ENCODE peak calls at places on chromosomes 12 and 14, in six cellular contexts. One of them, this sample, is unnamed.

GRCh38 chr14:52023518-52023917 is 34.2 kb downstream of the RTRAF start:
- DNase-seq in Peyer's patch: no peak
- DNase-seq in breast epithelium: no peak
- DNase-seq in stomach: no peak
- DNase-seq in spleen: no peak
- DNase-seq in ovary: no peak
- DNase-seq in this sample: peak

GRCh38 chr14:39240769-39241168 is 7.1 kb downstream of the MIA2 start:
- DNase-seq in stomach: no peak
- DNase-seq in ovary: no peak
- DNase-seq in breast epithelium: no peak
- DNase-seq in spleen: no peak
- DNase-seq in Peyer's patch: no peak
- DNase-seq in this sample: no peak

GRCh38 chr14:47790477-47790876 is 115.1 kb upstream of the MDGA2 start:
- DNase-seq in stomach: no peak
- DNase-seq in ovary: no peak
- DNase-seq in spleen: no peak
- DNase-seq in Peyer's patch: no peak
- DNase-seq in breast epithelium: no peak
- DNase-seq in this sample: no peak

GRCh38 chr12:66467932-66468331 is 165.6 kb downstream of the HELB start:
- DNase-seq in ovary: no peak
- DNase-seq in stomach: no peak
- DNase-seq in breast epithelium: no peak
- DNase-seq in Peyer's patch: no peak
- DNase-seq in spleen: no peak
- DNase-seq in this sample: no peak

GRCh38 chr12:58465418-58465817 is 454.9 kb downstream of the LRIG3 start:
- DNase-seq in ovary: no peak
- DNase-seq in breast epithelium: no peak
- DNase-seq in spleen: no peak
- DNase-seq in Peyer's patch: no peak
- DNase-seq in stomach: no peak
- DNase-seq in this sample: no peak

GRCh38 chr12:128829870-128830504 is 6.2 kb upstream of the SLC15A4 start:
- DNase-seq in Peyer's patch: no peak
- DNase-seq in stomach: peak
- DNase-seq in spleen: peak
- DNase-seq in breast epithelium: no peak
- DNase-seq in ovary: no peak
- DNase-seq in this sample: peak

GRCh38 chr12:53324113-53324778 is 2.8 kb upstream of the AAAS start:
- DNase-seq in ovary: peak
- DNase-seq in stomach: peak
- DNase-seq in Peyer's patch: no peak
- DNase-seq in breast epithelium: no peak
- DNase-seq in spleen: peak
- DNase-seq in this sample: no peak

GRCh38 chr12:16330554-16330953 is 16.9 kb upstream of the MGST1 start:
- DNase-seq in spleen: no peak
- DNase-seq in stomach: no peak
- DNase-seq in ovary: no peak
- DNase-seq in breast epithelium: no peak
- DNase-seq in Peyer's patch: no peak
- DNase-seq in this sample: no peak

GRCh38 chr14:89134640-89135039 is 282.4 kb downstream of the FOXN3 start:
- DNase-seq in breast epithelium: no peak
- DNase-seq in spleen: no peak
- DNase-seq in Peyer's patch: no peak
- DNase-seq in ovary: no peak
- DNase-seq in stomach: peak
- DNase-seq in this sample: no peak

GRCh38 chr12:56694161-56694560 is 6.1 kb upstream of the PTGES3 start:
- DNase-seq in stomach: no peak
- DNase-seq in ovary: no peak
- DNase-seq in Peyer's patch: peak
- DNase-seq in spleen: no peak
- DNase-seq in breast epithelium: no peak
- DNase-seq in this sample: no peak

GRCh38 chr12:62250671-62251608 is 9.3 kb upstream of the USP15 start:
- DNase-seq in ovary: no peak
- DNase-seq in stomach: no peak
- DNase-seq in Peyer's patch: no peak
- DNase-seq in breast epithelium: no peak
- DNase-seq in spleen: no peak
- DNase-seq in this sample: no peak

GRCh38 chr14:71358209-71358931 is 451.1 kb downstream of the PCNX1 start:
- DNase-seq in Peyer's patch: no peak
- DNase-seq in spleen: no peak
- DNase-seq in breast epithelium: no peak
- DNase-seq in ovary: no peak
- DNase-seq in stomach: no peak
- DNase-seq in this sample: no peak

GRCh38 chr14:93184391-93185332 is at the start of the genes LYSET and MOAP1:
- DNase-seq in ovary: peak
- DNase-seq in spleen: peak
- DNase-seq in stomach: peak
- DNase-seq in breast epithelium: peak
- DNase-seq in Peyer's patch: peak
- DNase-seq in this sample: peak

GRCh38 chr12:752673-753400 is 458 bp downstream of the WNK1 start:
- DNase-seq in stomach: peak
- DNase-seq in Peyer's patch: peak
- DNase-seq in ovary: peak
- DNase-seq in breast epithelium: peak
- DNase-seq in spleen: peak
- DNase-seq in this sample: no peak

GRCh38 chr14:94100847-94101246 is 9.7 kb upstream of the IFI27 start:
- DNase-seq in ovary: no peak
- DNase-seq in Peyer's patch: no peak
- DNase-seq in breast epithelium: no peak
- DNase-seq in spleen: no peak
- DNase-seq in stomach: no peak
- DNase-seq in this sample: no peak

GRCh38 chr14:95315156-95315555 is 4.6 kb downstream of the CLMN start:
- DNase-seq in spleen: no peak
- DNase-seq in stomach: no peak
- DNase-seq in ovary: no peak
- DNase-seq in Peyer's patch: no peak
- DNase-seq in breast epithelium: no peak
- DNase-seq in this sample: no peak

GRCh38 chr14:101185081-101185835 is 281.7 kb upstream of the RTL1 start:
- DNase-seq in spleen: peak
- DNase-seq in stomach: peak
- DNase-seq in Peyer's patch: peak
- DNase-seq in ovary: peak
- DNase-seq in breast epithelium: peak
- DNase-seq in this sample: no peak

GRCh38 chr12:27179399-27180214 is 64.5 kb upstream of the STK38L start:
- DNase-seq in breast epithelium: peak
- DNase-seq in spleen: no peak
- DNase-seq in ovary: no peak
- DNase-seq in stomach: no peak
- DNase-seq in Peyer's patch: no peak
- DNase-seq in this sample: no peak

GRCh38 chr12:12519599-12519998 is 43.1 kb downstream of the DUSP16 start:
- DNase-seq in Peyer's patch: no peak
- DNase-seq in ovary: no peak
- DNase-seq in spleen: no peak
- DNase-seq in stomach: no peak
- DNase-seq in breast epithelium: no peak
- DNase-seq in this sample: no peak

GRCh38 chr14:91317381-91318313 is 73.1 kb upstream of the GPR68 start:
- DNase-seq in Peyer's patch: peak
- DNase-seq in breast epithelium: no peak
- DNase-seq in spleen: peak
- DNase-seq in stomach: peak
- DNase-seq in ovary: peak
- DNase-seq in this sample: peak

GRCh38 chr14:52399104-52399503 is 85.0 kb downstream of the PTGER2 start:
- DNase-seq in spleen: no peak
- DNase-seq in stomach: no peak
- DNase-seq in breast epithelium: no peak
- DNase-seq in ovary: no peak
- DNase-seq in Peyer's patch: no peak
- DNase-seq in this sample: no peak

GRCh38 chr12:18259906-18260682 is 1.2 kb upstream of the PIK3C2G start:
- DNase-seq in Peyer's patch: no peak
- DNase-seq in ovary: no peak
- DNase-seq in spleen: no peak
- DNase-seq in breast epithelium: no peak
- DNase-seq in stomach: no peak
- DNase-seq in this sample: no peak

GRCh38 chr14:91980157-91980556 is 32.7 kb upstream of the FBLN5 start:
- DNase-seq in Peyer's patch: no peak
- DNase-seq in ovary: no peak
- DNase-seq in breast epithelium: no peak
- DNase-seq in spleen: no peak
- DNase-seq in stomach: no peak
- DNase-seq in this sample: no peak

GRCh38 chr12:60257063-60257462 is 661.2 kb downstream of the SLC16A7 start:
- DNase-seq in stomach: no peak
- DNase-seq in ovary: no peak
- DNase-seq in spleen: no peak
- DNase-seq in breast epithelium: no peak
- DNase-seq in Peyer's patch: no peak
- DNase-seq in this sample: no peak

GRCh38 chr14:100571837-100572236 is 15.4 kb downstream of the BEGAIN start:
- DNase-seq in spleen: no peak
- DNase-seq in Peyer's patch: no peak
- DNase-seq in breast epithelium: no peak
- DNase-seq in ovary: no peak
- DNase-seq in stomach: no peak
- DNase-seq in this sample: no peak

GRCh38 chr14:57833304-57833703 is 32.6 kb downstream of the SLC35F4 start:
- DNase-seq in stomach: no peak
- DNase-seq in Peyer's patch: no peak
- DNase-seq in breast epithelium: peak
- DNase-seq in spleen: no peak
- DNase-seq in ovary: peak
- DNase-seq in this sample: no peak

GRCh38 chr12:66629138-66629880 is 49.6 kb downstream of the GRIP1 start:
- DNase-seq in spleen: no peak
- DNase-seq in breast epithelium: no peak
- DNase-seq in ovary: no peak
- DNase-seq in Peyer's patch: no peak
- DNase-seq in stomach: no peak
- DNase-seq in this sample: no peak

GRCh38 chr12:57435288-57435687 is 704 bp downstream of the INHBC start:
- DNase-seq in stomach: no peak
- DNase-seq in ovary: no peak
- DNase-seq in Peyer's patch: no peak
- DNase-seq in breast epithelium: no peak
- DNase-seq in spleen: no peak
- DNase-seq in this sample: no peak

GRCh38 chr14:38762436-38762835 is 340.6 kb downstream of the SEC23A start:
- DNase-seq in spleen: no peak
- DNase-seq in ovary: no peak
- DNase-seq in breast epithelium: no peak
- DNase-seq in stomach: no peak
- DNase-seq in Peyer's patch: no peak
- DNase-seq in this sample: no peak

GRCh38 chr12:123364532-123365140 is at the start of gene SBNO1:
- DNase-seq in breast epithelium: peak
- DNase-seq in ovary: peak
- DNase-seq in spleen: peak
- DNase-seq in Peyer's patch: peak
- DNase-seq in stomach: peak
- DNase-seq in this sample: peak
- TF ChIP-seq POLR2A in breast epithelium: peak
- TF ChIP-seq POLR2A in ovary: peak
- TF ChIP-seq POLR2A in spleen: peak
- TF ChIP-seq POLR2A in Peyer's patch: peak
- TF ChIP-seq POLR2A in stomach: no peak
- TF ChIP-seq POLR2A in this sample: peak

DNA sequence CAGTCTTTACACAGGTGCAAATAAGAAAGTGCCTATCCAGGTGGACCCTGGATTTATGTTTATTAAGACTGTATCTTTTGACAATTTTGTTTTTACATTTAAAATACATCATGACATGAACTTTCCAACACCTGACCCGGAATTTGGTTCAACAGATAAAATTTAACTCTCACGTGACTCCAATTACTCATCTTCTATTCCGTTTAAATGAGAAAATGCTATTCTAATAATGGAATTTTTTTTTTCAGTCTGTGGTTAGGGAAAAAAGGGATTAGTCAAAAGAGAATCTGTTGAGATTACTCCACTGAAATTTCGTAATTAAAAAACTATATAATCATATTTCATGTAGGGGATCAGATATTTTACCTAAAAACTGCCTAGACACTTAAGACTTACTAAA is 11.1 kb downstream of the VPS37B start:
- DNase-seq in Peyer's patch: no peak
- DNase-seq in breast epithelium: no peak
- DNase-seq in spleen: no peak
- DNase-seq in ovary: no peak
- DNase-seq in stomach: no peak
- DNase-seq in this sample: no peak
- TF ChIP-seq POLR2A in Peyer's patch: no peak
- TF ChIP-seq POLR2A in breast epithelium: no peak
- TF ChIP-seq POLR2A in spleen: no peak
- TF ChIP-seq POLR2A in ovary: no peak
- TF ChIP-seq POLR2A in stomach: no peak
- TF ChIP-seq POLR2A in this sample: no peak

DNA sequence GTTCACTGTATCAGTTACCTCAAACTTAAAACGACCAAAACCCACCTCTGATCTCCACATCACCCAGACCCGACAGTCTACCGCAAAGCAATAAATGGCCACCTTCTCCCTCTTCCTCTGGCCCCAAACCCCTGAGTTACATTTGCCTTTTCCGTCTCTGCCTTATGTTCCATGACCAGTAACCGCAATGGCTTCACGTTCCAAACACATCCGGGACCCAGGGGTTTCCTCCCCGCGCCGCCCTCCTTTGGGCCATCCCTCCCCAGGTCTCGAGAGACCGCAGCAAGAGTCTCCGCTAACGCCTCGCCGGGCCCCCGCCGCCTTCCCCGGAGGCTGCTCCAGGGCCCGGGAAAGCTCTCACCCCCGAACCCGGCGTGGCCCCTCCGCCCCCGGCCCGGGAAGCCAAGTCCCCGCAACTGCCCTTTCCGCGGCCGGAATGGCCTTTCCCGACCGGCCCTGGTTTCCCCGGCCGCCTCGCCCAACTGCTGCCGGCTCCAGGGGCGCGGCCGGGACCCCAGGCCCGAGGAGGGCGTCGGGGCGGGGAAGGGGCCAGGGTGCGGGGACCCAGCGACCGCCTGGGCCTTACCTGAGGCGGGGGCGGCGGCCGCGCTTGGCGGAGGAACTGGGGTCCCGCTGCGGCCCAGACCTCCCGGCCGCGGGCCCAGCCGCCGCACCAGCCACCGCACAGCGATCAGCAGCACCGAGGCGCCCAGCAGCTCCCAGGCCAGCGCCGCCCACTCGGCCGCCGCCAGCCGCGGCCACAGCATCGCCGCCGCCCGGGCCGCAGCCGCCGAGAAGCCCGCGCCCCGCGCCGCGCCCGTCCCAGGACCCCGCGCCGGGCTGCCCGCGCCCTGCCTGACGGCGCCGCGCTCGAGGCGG is at the start of gene ANKLE2:
- DNase-seq in spleen: peak
- DNase-seq in stomach: peak
- DNase-seq in Peyer's patch: peak
- DNase-seq in breast epithelium: no peak
- DNase-seq in ovary: peak
- DNase-seq in this sample: peak
- TF ChIP-seq POLR2A in spleen: no peak
- TF ChIP-seq POLR2A in stomach: no peak
- TF ChIP-seq POLR2A in Peyer's patch: no peak
- TF ChIP-seq POLR2A in breast epithelium: no peak
- TF ChIP-seq POLR2A in ovary: no peak
- TF ChIP-seq POLR2A in this sample: no peak

GRCh38 chr12:6914246-6914947 is at the start of gene ENO2:
- DNase-seq in breast epithelium: no peak
- DNase-seq in spleen: peak
- DNase-seq in stomach: peak
- DNase-seq in Peyer's patch: peak
- DNase-seq in ovary: peak
- DNase-seq in this sample: peak
- TF ChIP-seq POLR2A in breast epithelium: no peak
- TF ChIP-seq POLR2A in spleen: no peak
- TF ChIP-seq POLR2A in stomach: no peak
- TF ChIP-seq POLR2A in Peyer's patch: no peak
- TF ChIP-seq POLR2A in ovary: peak
- TF ChIP-seq POLR2A in this sample: no peak

This sample was measured in sigmoid colon.